ENCODE peak calls at places on chromosome 15, in seven cellular contexts. Z is amniotic stem cell; G is Peyer's patch; M is fibroblast of the conjunctiva; V is activated naive CD4-positive, alpha-beta T cell treated with anti-CD3 and anti-CD28 coated beads, Interleukin-2, amount 50 U/mL, for 72 hours; W is body of pancreas; N is LoVo. I is an unnamed sample.

GRCh38 chr15:91973481-91973880 is 120.0 kb downstream of the SLCO3A1 start:
- DNase-seq in N (no peak), G (no peak), M (no peak), Z (no peak), W (no peak), V (no peak), I (no peak)

GRCh38 chr15:58932791-58933310 is 628 bp downstream of the SLTM start:
- DNase-seq in V (no peak), Z (no peak), G (peak), M (no peak), W (peak), N (no peak), I (no peak)

GRCh38 chr15:95840004-95840403 is 490.5 kb upstream of the NR2F2 start:
- DNase-seq in M (peak), G (no peak), N (no peak), W (no peak), Z (peak), V (no peak), I (no peak)

GRCh38 chr15:82298520-82298919 is 35.9 kb downstream of the SAXO2 start:
- DNase-seq in W (no peak), Z (no peak), N (no peak), G (peak), M (no peak), V (no peak), I (peak)

GRCh38 chr15:50786871-50787270 is 21.4 kb upstream of the SPPL2A start:
- DNase-seq in Z (no peak), V (no peak), W (no peak), N (no peak), G (no peak), M (no peak), I (no peak)

GRCh38 chr15:74992619-74993018 is 2.7 kb upstream of the SCAMP5 start:
- DNase-seq in V (no peak), Z (no peak), M (no peak), N (no peak), W (no peak), G (no peak), I (no peak)

GRCh38 chr15:40968290-40969085 is 15.2 kb downstream of the CHAC1 start:
- DNase-seq in M (no peak), Z (no peak), G (no peak), N (no peak), W (no peak), V (no peak), I (no peak)

GRCh38 chr15:47872869-47873301 is 155.6 kb downstream of the SEMA6D start:
- DNase-seq in Z (no peak), G (no peak), W (no peak), N (no peak), V (no peak), M (no peak), I (no peak)

GRCh38 chr15:45115312-45115820 is 1.2 kb downstream of the DUOXA2 start:
- DNase-seq in V (no peak), M (no peak), Z (no peak), N (no peak), G (no peak), W (no peak), I (no peak)

GRCh38 chr15:38930851-38931572 is 366.4 kb upstream of the RASGRP1 start:
- DNase-seq in V (no peak), N (no peak), W (no peak), M (no peak), G (no peak), Z (no peak), I (no peak)

GRCh38 chr15:91589360-91589759 is 264.1 kb upstream of the SLCO3A1 start:
- DNase-seq in M (no peak), Z (no peak), N (no peak), V (no peak), W (no peak), G (no peak), I (no peak)

GRCh38 chr15:73150831-73151230 is 98.6 kb downstream of the NEO1 start:
- DNase-seq in N (no peak), V (no peak), W (no peak), Z (no peak), M (no peak), G (no peak), I (no peak)

GRCh38 chr15:66927326-66928077 is 137.9 kb upstream of the SMAD3 start:
- DNase-seq in G (no peak), V (no peak), M (no peak), Z (no peak), W (no peak), N (no peak), I (no peak)

GRCh38 chr15:68303560-68304436 is 26.3 kb downstream of the FEM1B start:
- DNase-seq in V (peak), Z (no peak), N (no peak), G (no peak), W (no peak), M (no peak), I (no peak)

GRCh38 chr15:69653846-69654245 is 201.2 kb downstream of the RPLP1 start:
- DNase-seq in Z (no peak), G (no peak), M (no peak), W (no peak), N (no peak), V (no peak), I (no peak)

GRCh38 chr15:69609776-69610175 is 157.2 kb downstream of the RPLP1 start:
- DNase-seq in G (no peak), V (no peak), W (no peak), M (no peak), Z (no peak), N (no peak), I (no peak)

GRCh38 chr15:74382004-74382816 is 14.8 kb upstream of the CYP11A1 start:
- DNase-seq in Z (peak), V (peak), M (peak), W (peak), N (peak), G (peak), I (peak)

GRCh38 chr15:31537770-31538592 is 211.3 kb downstream of the KLF13 start:
- DNase-seq in G (no peak), N (no peak), Z (no peak), V (no peak), M (no peak), W (no peak), I (no peak)

GRCh38 chr15:42010434-42010833 is 10.4 kb downstream of the PLA2G4E start:
- DNase-seq in Z (no peak), V (no peak), N (peak), W (no peak), M (no peak), G (no peak), I (no peak)

GRCh38 chr15:33135355-33135781 is 59.1 kb downstream of the FMN1 start:
- DNase-seq in N (no peak), V (no peak), Z (no peak), W (peak), G (no peak), M (no peak), I (no peak)

GRCh38 chr15:70812827-70813364 is 41.1 kb downstream of the LARP6 start:
- DNase-seq in V (no peak), N (peak), G (no peak), W (no peak), Z (no peak), M (no peak), I (no peak)

GRCh38 chr15:64122444-64122843 is 26.7 kb downstream of the SNX1 start:
- DNase-seq in G (no peak), W (no peak), N (no peak), V (no peak), M (no peak), Z (no peak), I (no peak)

GRCh38 chr15:33011976-33012375 is 182.5 kb downstream of the FMN1 start:
- DNase-seq in N (no peak), G (no peak), V (no peak), Z (no peak), W (no peak), M (no peak), I (no peak)

GRCh38 chr15:28113426-28114113 is 14.5 kb upstream of the OCA2 start:
- DNase-seq in G (no peak), Z (no peak), V (no peak), W (no peak), N (no peak), M (no peak), I (no peak)

GRCh38 chr15:44265757-44266156 is 22.8 kb upstream of the GOLM2 start:
- DNase-seq in M (no peak), N (no peak), V (no peak), G (no peak), W (no peak), Z (no peak), I (no peak)

GRCh38 chr15:75843618-75844610 is 667 bp downstream of the UBE2Q2 start:
- DNase-seq in N (peak), V (peak), Z (peak), W (peak), G (peak), M (peak), I (peak)

GRCh38 chr15:75356006-75356405 is 9.2 kb downstream of the NEIL1 start:
- DNase-seq in G (no peak), V (no peak), N (no peak), Z (no peak), W (no peak), M (no peak), I (no peak)

GRCh38 chr15:42914728-42915497 is 5.7 kb downstream of the TTBK2 start:
- DNase-seq in Z (no peak), N (no peak), G (no peak), W (no peak), V (no peak), M (no peak), I (no peak)

GRCh38 chr15:68471552-68471951 is 39.6 kb upstream of the ITGA11 start:
- DNase-seq in Z (no peak), G (no peak), V (no peak), M (no peak), W (peak), N (no peak), I (no peak)

GRCh38 chr15:90234519-90234988 is 545 bp downstream of the GDPGP1 start:
- DNase-seq in Z (no peak), W (no peak), V (no peak), M (no peak), G (no peak), N (no peak), I (no peak)

GRCh38 chr15:59224474-59224873 is 17.8 kb downstream of the LDHAL6B start:
- DNase-seq in M (no peak), N (no peak), G (no peak), V (no peak), Z (no peak), W (peak), I (no peak)

GRCh38 chr15:80090879-80091503 is 31.5 kb downstream of the ZFAND6 start:
- DNase-seq in G (no peak), M (no peak), V (no peak), N (no peak), Z (no peak), W (no peak), I (no peak)

GRCh38 chr15:52139599-52140462 is 27.3 kb upstream of the BCL2L10 start:
- DNase-seq in V (no peak), M (peak), Z (peak), W (peak), G (peak), N (peak), I (peak)

GRCh38 chr15:49288411-49288810 is 118.4 kb downstream of the GALK2 start:
- DNase-seq in N (no peak), W (no peak), G (no peak), M (no peak), V (no peak), Z (no peak), I (no peak)

GRCh38 chr15:64191971-64192830 is 29.4 kb upstream of the PPIB start:
- DNase-seq in N (no peak), V (no peak), Z (no peak), W (no peak), M (no peak), G (no peak), I (no peak)

GRCh38 chr15:63156708-63157065 is 590 bp downstream of the RPS27L start:
- DNase-seq in W (peak), V (peak), Z (no peak), G (peak), M (no peak), N (no peak), I (no peak)

GRCh38 chr15:67109141-67110034 is 44.0 kb downstream of the SMAD3 start:
- DNase-seq in N (no peak), G (peak), M (peak), Z (no peak), V (no peak), W (peak), I (no peak)

GRCh38 chr15:98751767-98752166 is 103.4 kb downstream of the IGF1R start:
- DNase-seq in V (no peak), G (no peak), Z (no peak), N (no peak), M (no peak), W (no peak), I (no peak)

GRCh38 chr15:31439328-31439727 is 112.7 kb downstream of the KLF13 start:
- DNase-seq in Z (no peak), M (no peak), W (no peak), G (no peak), N (no peak), V (peak), I (no peak)

I was measured in activated T-helper 1 cell treated with anti-CD3 and anti-CD28 coated beads, Interleukin-2, amount 50 U/mL, for 16 hours.